ENCODE peak calls at places on chromosomes 5 and 9, in four cellular contexts. W, G, L and K are unnamed samples.

GRCh38 chr5:174572591-174572990 is 151.8 kb upstream of the MSX2 start:
- DNase-seq in W (no peak), L (no peak), G (no peak), K (no peak)

GRCh38 chr5:40291338-40291737 is 388.4 kb upstream of the PTGER4 start:
- DNase-seq in W (no peak), L (no peak), G (peak; percentile 37), K (no peak)

GRCh38 chr5:122121782-122122465 is 7.4 kb upstream of the ZNF474 start:
- DNase-seq in G (no peak), L (no peak), W (no peak), K (no peak)

GRCh38 chr9:3436629-3437028 is 89.2 kb downstream of the RFX3 start:
- DNase-seq in L (no peak), W (no peak), G (peak; percentile 13), K (no peak)

GRCh38 chr9:34647651-34648050 is 1.2 kb downstream of the GALT start:
- DNase-seq in L (no peak), W (no peak), G (no peak), K (no peak)

GRCh38 chr9:84397151-84397728 is 56.7 kb upstream of the SLC28A3 start:
- DNase-seq in G (peak; percentile 62), L (peak; percentile 82), W (peak; percentile 50), K (peak; percentile 80)

GRCh38 chr5:55191165-55191564 is 18.2 kb upstream of the CDC20B start:
- DNase-seq in L (no peak), G (no peak), W (no peak), K (no peak)

GRCh38 chr9:137694962-137695875 is 76.4 kb downstream of the EHMT1 start:
- DNase-seq in G (no peak), L (peak; percentile 83), W (no peak), K (peak; percentile 75)

GRCh38 chr9:136170291-136170901 is 34.5 kb downstream of the LHX3 start:
- DNase-seq in G (no peak), W (no peak), L (peak; percentile 69), K (peak; percentile 92)

GRCh38 chr9:16726023-16726422 is 144.4 kb downstream of the BNC2 start:
- DNase-seq in G (peak; percentile 39), L (peak; percentile 27), W (no peak), K (no peak)

GRCh38 chr5:91221917-91222316 is 161.2 kb downstream of the ARRDC3 start:
- DNase-seq in W (no peak), G (no peak), L (no peak), K (no peak)

GRCh38 chr5:15566789-15567188 is 66.8 kb downstream of the FBXL7 start:
- DNase-seq in W (no peak), G (no peak), L (no peak), K (no peak)

GRCh38 chr9:114285166-114285867 is 37.6 kb upstream of the ORM1 start:
- DNase-seq in L (peak; percentile 48), W (peak; percentile 89), G (peak; percentile 92), K (no peak)

GRCh38 chr5:51465165-51465564 is 81.9 kb downstream of the ISL1 start:
- DNase-seq in W (no peak), L (peak; percentile 50), G (no peak), K (no peak)

GRCh38 chr9:35162605-35163315 is 951 bp downstream of the UNC13B start:
- DNase-seq in W (no peak), L (no peak), G (no peak), K (no peak)

GRCh38 chr9:21933865-21934264 is 60.3 kb downstream of the CDKN2A start:
- DNase-seq in W (no peak), L (no peak), G (peak; percentile 29), K (no peak)

GRCh38 chr5:177984565-177985166 is 11.4 kb downstream of the PROP1 start:
- DNase-seq in G (no peak), L (no peak), W (no peak), K (no peak)

GRCh38 chr5:14268738-14269137 is 125.6 kb downstream of the TRIO start:
- DNase-seq in W (peak; percentile 56), G (peak; percentile 35), L (no peak), K (no peak)

GRCh38 chr5:32090026-32090754 is 83.9 kb downstream of the GOLPH3 start:
- DNase-seq in W (no peak), L (no peak), G (no peak), K (no peak)

GRCh38 chr5:83474986-83475385 is 3.4 kb downstream of the VCAN start:
- DNase-seq in W (no peak), G (no peak), L (peak; percentile 40), K (no peak)

DNA sequence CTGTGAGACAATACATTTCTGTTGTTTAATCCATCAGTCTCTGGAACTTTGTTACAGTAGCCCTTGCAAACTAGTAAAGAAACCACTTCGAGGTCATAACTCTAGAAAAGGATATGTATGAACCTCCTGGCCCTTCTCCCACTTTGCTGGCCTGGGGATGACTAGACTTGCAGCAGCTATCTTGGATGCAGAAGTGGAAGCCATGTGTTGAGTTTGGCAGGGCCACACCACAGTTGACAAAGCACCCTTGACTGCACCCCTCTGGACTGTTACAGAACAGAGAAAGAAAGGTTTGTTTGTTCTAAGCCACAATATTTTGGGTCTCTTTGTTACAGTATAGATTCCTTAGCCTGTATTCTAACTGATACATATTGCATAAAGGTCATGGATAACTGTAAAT is 183.2 kb upstream of the TAS2R1 start:
- DNase-seq in L (no peak), W (no peak), G (no peak), K (no peak)
- TF ChIP-seq CTCF in L (no peak), W (no peak), G (no peak), K (no peak)

GRCh38 chr9:133429641-133430161 is 7.5 kb downstream of the ADAMTS13 start:
- DNase-seq in L (peak; percentile 83), W (no peak), G (no peak), K (peak; percentile 78)
- TF ChIP-seq CTCF in L (peak; percentile 66), W (no peak), G (peak; percentile 45), K (peak; percentile 16)

GRCh38 chr5:131417240-131417869 is 153.5 kb downstream of the CDC42SE2 start:
- DNase-seq in W (peak; percentile 69), G (peak; percentile 50), L (peak; percentile 85), K (peak; percentile 55)

GRCh38 chr5:131426011-131426410 is 162.2 kb downstream of the CDC42SE2 start:
- DNase-seq in G (no peak), W (no peak), L (no peak), K (no peak)

GRCh38 chr5:131419877-131420276 is 156.0 kb downstream of the CDC42SE2 start:
- DNase-seq in W (no peak), G (no peak), L (no peak), K (no peak)

GRCh38 chr5:131418846-131419245 is 155.0 kb downstream of the CDC42SE2 start:
- DNase-seq in W (no peak), L (no peak), G (no peak), K (no peak)

DNA sequence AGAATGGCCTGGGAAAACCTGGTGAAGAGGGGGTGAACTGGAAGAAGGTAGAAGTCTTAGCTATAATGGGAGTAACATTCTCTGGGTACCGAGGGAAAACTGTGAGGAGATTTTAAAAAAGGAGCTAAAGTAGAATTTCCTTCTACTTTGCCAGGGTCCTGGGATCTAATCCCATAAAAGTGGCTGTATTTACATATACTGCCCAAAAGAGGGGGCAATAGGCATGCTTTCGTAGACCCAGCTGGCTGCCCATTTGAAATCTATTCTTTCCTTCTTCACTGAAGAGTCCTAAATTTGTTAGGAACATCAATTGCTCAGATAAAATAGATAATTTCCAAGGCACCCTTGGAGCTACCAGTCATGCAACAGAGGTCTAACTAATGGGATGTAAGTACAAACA is 159.2 kb downstream of the CDC42SE2 start:
- DNase-seq in W (no peak), L (peak; percentile 56), G (no peak), K (no peak)
- TF ChIP-seq CTCF in W (no peak), L (peak; percentile 69), G (peak; percentile 74), K (peak; percentile 52)

DNA sequence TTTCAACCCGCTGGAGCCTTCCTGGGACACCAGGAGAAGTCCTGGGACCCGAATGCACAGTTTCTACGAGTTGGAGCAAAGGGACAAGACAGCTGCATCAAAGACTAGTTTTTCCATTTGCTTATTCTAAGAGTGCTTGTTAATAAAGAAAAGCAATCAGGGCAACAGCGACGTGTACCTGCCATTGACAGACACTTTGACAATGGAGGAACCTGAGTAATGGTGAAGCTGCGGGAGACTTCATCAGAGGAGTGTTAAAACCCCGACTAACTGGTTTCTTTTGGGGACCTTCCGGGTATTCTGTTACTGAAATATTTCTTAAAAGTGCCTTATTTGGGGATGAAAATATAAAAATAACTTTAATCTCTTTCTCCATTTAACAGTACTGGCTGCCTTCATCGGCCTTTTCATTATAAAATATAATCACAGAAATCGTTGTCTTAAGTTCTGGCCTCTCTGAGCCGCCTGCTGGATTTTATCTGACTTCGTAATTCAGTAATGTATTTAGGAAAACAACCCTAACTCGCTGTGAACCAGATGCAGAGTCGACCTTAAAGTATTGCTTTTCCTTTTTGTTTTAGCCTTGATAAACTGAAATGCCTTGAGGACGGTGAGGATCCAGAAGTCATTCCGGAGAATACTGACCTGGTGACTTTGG is 781 bp downstream of the SNAPC3 start:
- DNase-seq in L (peak; percentile 15), G (peak; percentile 14), W (no peak), K (no peak)
- TF ChIP-seq CTCF in L (no peak), G (peak; percentile 63), W (no peak), K (no peak)

GRCh38 chr9:129481424-129481823 is 139.5 kb downstream of the C9orf50 start:
- DNase-seq in L (no peak), W (no peak), G (no peak), K (no peak)

GRCh38 chr9:129483467-129484324 is 137.2 kb downstream of the C9orf50 start:
- DNase-seq in L (peak; percentile 60), W (peak; percentile 95), G (peak; percentile 84), K (no peak)

GRCh38 chr9:129482521-129483466 is 138.1 kb downstream of the C9orf50 start:
- DNase-seq in L (peak; percentile 74), G (peak; percentile 84), W (peak; percentile 95), K (peak; percentile 58)

GRCh38 chr9:129480705-129481104 is 140.2 kb downstream of the C9orf50 start:
- DNase-seq in G (no peak), W (no peak), L (no peak), K (no peak)

GRCh38 chr9:129481824-129482511 is 138.9 kb downstream of the C9orf50 start:
- DNase-seq in G (no peak), W (peak; percentile 62), L (peak; percentile 48), K (no peak)
- TF ChIP-seq CTCF in G (peak; percentile 58), W (no peak), L (peak; percentile 25), K (no peak)